ENCODE peak calls at places on chromosomes 12 and 14, in nine cellular contexts. One of them, this sample, is unnamed.

GRCh38 chr12:127381043-127381668 is 885.8 kb upstream of the TMEM132C start:
- DNase-seq in A549: peak
- DNase-seq in GDM1: peak
- DNase-seq in HEK293T: peak
- DNase-seq in NCI-H1105 treated with DMSO at 0.1 percent for 48 hours: peak
- DNase-seq in B cell: no peak
- DNase-seq in mucosa of descending colon: peak
- DNase-seq in GM23248: peak
- DNase-seq in G401: peak
- DNase-seq in this sample: no peak

GRCh38 chr12:15880721-15881120 is 1.5 kb upstream of the STRAP start:
- DNase-seq in GDM1: no peak
- DNase-seq in B cell: no peak
- DNase-seq in GM23248: peak
- DNase-seq in G401: no peak
- DNase-seq in HEK293T: no peak
- DNase-seq in A549: no peak
- DNase-seq in NCI-H1105 treated with DMSO at 0.1 percent for 48 hours: peak
- DNase-seq in mucosa of descending colon: no peak
- DNase-seq in this sample: no peak

GRCh38 chr14:89247457-89248122 is 169.4 kb downstream of the FOXN3 start:
- DNase-seq in NCI-H1105 treated with DMSO at 0.1 percent for 48 hours: no peak
- DNase-seq in B cell: no peak
- DNase-seq in A549: no peak
- DNase-seq in G401: no peak
- DNase-seq in GM23248: no peak
- DNase-seq in mucosa of descending colon: no peak
- DNase-seq in HEK293T: no peak
- DNase-seq in GDM1: no peak
- DNase-seq in this sample: no peak

GRCh38 chr12:69502342-69503081 is 32.3 kb downstream of the FRS2 start:
- DNase-seq in NCI-H1105 treated with DMSO at 0.1 percent for 48 hours: no peak
- DNase-seq in GDM1: no peak
- DNase-seq in GM23248: peak
- DNase-seq in B cell: no peak
- DNase-seq in mucosa of descending colon: no peak
- DNase-seq in A549: no peak
- DNase-seq in G401: no peak
- DNase-seq in HEK293T: no peak
- DNase-seq in this sample: no peak

GRCh38 chr12:127125607-127126259 is 1141.2 kb upstream of the TMEM132C start:
- DNase-seq in HEK293T: no peak
- DNase-seq in B cell: no peak
- DNase-seq in G401: no peak
- DNase-seq in GM23248: peak
- DNase-seq in GDM1: no peak
- DNase-seq in mucosa of descending colon: no peak
- DNase-seq in NCI-H1105 treated with DMSO at 0.1 percent for 48 hours: no peak
- DNase-seq in A549: peak
- DNase-seq in this sample: peak

GRCh38 chr14:71166434-71166833 is 259.2 kb downstream of the PCNX1 start:
- DNase-seq in mucosa of descending colon: no peak
- DNase-seq in HEK293T: peak
- DNase-seq in B cell: peak
- DNase-seq in GDM1: no peak
- DNase-seq in NCI-H1105 treated with DMSO at 0.1 percent for 48 hours: no peak
- DNase-seq in GM23248: peak
- DNase-seq in A549: peak
- DNase-seq in G401: peak
- DNase-seq in this sample: peak

GRCh38 chr14:30242742-30243141 is 315.1 kb upstream of the PRKD1 start:
- DNase-seq in GDM1: no peak
- DNase-seq in G401: no peak
- DNase-seq in A549: no peak
- DNase-seq in mucosa of descending colon: no peak
- DNase-seq in HEK293T: no peak
- DNase-seq in B cell: no peak
- DNase-seq in GM23248: no peak
- DNase-seq in NCI-H1105 treated with DMSO at 0.1 percent for 48 hours: peak
- DNase-seq in this sample: no peak

GRCh38 chr14:99565383-99565782 is 38.6 kb downstream of the CCDC85C start:
- DNase-seq in GM23248: no peak
- DNase-seq in GDM1: no peak
- DNase-seq in B cell: no peak
- DNase-seq in A549: no peak
- DNase-seq in mucosa of descending colon: no peak
- DNase-seq in NCI-H1105 treated with DMSO at 0.1 percent for 48 hours: no peak
- DNase-seq in G401: peak
- DNase-seq in HEK293T: no peak
- DNase-seq in this sample: no peak

GRCh38 chr12:118436986-118437385 is 60.6 kb downstream of the SUDS3 start:
- DNase-seq in NCI-H1105 treated with DMSO at 0.1 percent for 48 hours: no peak
- DNase-seq in GDM1: no peak
- DNase-seq in HEK293T: no peak
- DNase-seq in GM23248: peak
- DNase-seq in G401: no peak
- DNase-seq in B cell: no peak
- DNase-seq in mucosa of descending colon: no peak
- DNase-seq in A549: no peak
- DNase-seq in this sample: no peak

GRCh38 chr12:67649165-67650126 is 901 bp downstream of the DYRK2 start:
- DNase-seq in GM23248: peak
- DNase-seq in HEK293T: peak
- DNase-seq in G401: peak
- DNase-seq in NCI-H1105 treated with DMSO at 0.1 percent for 48 hours: no peak
- DNase-seq in B cell: peak
- DNase-seq in A549: peak
- DNase-seq in mucosa of descending colon: peak
- DNase-seq in GDM1: no peak
- DNase-seq in this sample: no peak

GRCh38 chr12:131487379-131488129 is 223.3 kb upstream of the SFSWAP start:
- DNase-seq in GDM1: no peak
- DNase-seq in G401: no peak
- DNase-seq in NCI-H1105 treated with DMSO at 0.1 percent for 48 hours: peak
- DNase-seq in A549: no peak
- DNase-seq in mucosa of descending colon: no peak
- DNase-seq in GM23248: peak
- DNase-seq in HEK293T: no peak
- DNase-seq in B cell: no peak
- DNase-seq in this sample: no peak

This sample was measured in MV-4-11.